ENCODE peak calls at places on chromosomes 3 and 15, in seven cellular contexts. A is AG04450, C is NCI-H460, D is GM23248, Z is NCI-H345, E is colonic mucosa, I is nephron progenitor cell. L is an unnamed sample.

GRCh38 chr3:190291994-190292584 is 30.2 kb downstream of the CLDN1 start:
- DNase-seq in Z (no peak), D (no peak), I (no peak), C (no peak), A (no peak), E (no peak), L (no peak)

GRCh38 chr3:87771338-87772059 is 287.3 kb downstream of the CGGBP1 start:
- DNase-seq in I (peak; percentile 10), Z (no peak), C (peak; percentile 9), A (no peak), D (peak; percentile 69), E (peak; percentile 20), L (peak; percentile 7)

GRCh38 chr15:58830556-58830955 is 59.5 kb downstream of the MINDY2 start:
- DNase-seq in A (no peak), Z (no peak), C (no peak), E (no peak), D (no peak), I (no peak), L (no peak)

GRCh38 chr3:34780973-34781372 is 858.4 kb upstream of the ARPP21 start:
- DNase-seq in A (no peak), E (no peak), C (no peak), Z (no peak), I (no peak), D (no peak), L (no peak)

GRCh38 chr3:114480442-114480841 is 186.6 kb downstream of the TIGIT start:
- DNase-seq in Z (no peak), I (no peak), C (no peak), D (peak; percentile 45), E (no peak), A (peak; percentile 29), L (peak; percentile 62)

GRCh38 chr3:42741796-42742195 is 31.3 kb downstream of the CCDC13 start:
- DNase-seq in A (no peak), D (no peak), C (no peak), I (no peak), Z (no peak), E (peak; percentile 11), L (no peak)

GRCh38 chr3:15354485-15354884 is 22.1 kb upstream of the SH3BP5 start:
- DNase-seq in A (no peak), I (no peak), D (no peak), Z (no peak), C (no peak), E (no peak), L (no peak)

GRCh38 chr3:110164632-110165240 is 827.4 kb upstream of the DPPA4 start:
- DNase-seq in D (no peak), A (no peak), Z (no peak), I (no peak), E (no peak), C (no peak), L (no peak)

GRCh38 chr3:124322966-124323365 is 331.0 kb upstream of the ROPN1 start:
- DNase-seq in I (no peak), A (no peak), E (no peak), Z (no peak), C (no peak), D (no peak), L (no peak)

GRCh38 chr3:186142556-186142955 is 33.7 kb upstream of the ETV5 start:
- DNase-seq in E (no peak), A (no peak), I (no peak), D (no peak), Z (no peak), C (no peak), L (no peak)

GRCh38 chr15:43775411-43775965 is 1.3 kb downstream of the ELL3 start:
- DNase-seq in A (no peak), I (no peak), C (peak; percentile 56), E (peak; percentile 95), D (peak; percentile 74), Z (peak; percentile 82), L (peak; percentile 64)

GRCh38 chr15:64209680-64210334 is 47.0 kb upstream of the PPIB start:
- DNase-seq in A (peak; percentile 2), E (no peak), C (peak; percentile 24), D (peak; percentile 64), I (no peak), Z (peak; percentile 19), L (peak; percentile 64)

GRCh38 chr15:79193157-79193948 is 89.2 kb upstream of the ANKRD34C start:
- DNase-seq in C (no peak), E (no peak), A (no peak), I (no peak), D (no peak), Z (no peak), L (no peak)

GRCh38 chr3:131250466-131250865 is 131.1 kb upstream of the NUDT16 start:
- DNase-seq in C (no peak), D (no peak), E (no peak), Z (no peak), I (no peak), A (no peak), L (no peak)

GRCh38 chr3:4799266-4800256 is 179.7 kb upstream of the BHLHE40 start:
- DNase-seq in Z (no peak), I (no peak), D (no peak), C (no peak), A (no peak), E (no peak), L (no peak)

GRCh38 chr15:63462053-63462452 is 42.3 kb upstream of the USP3 start:
- DNase-seq in C (no peak), I (no peak), A (peak; percentile 24), E (no peak), D (peak; percentile 49), Z (no peak), L (peak; percentile 37)

GRCh38 chr15:35393403-35393802 is 152.6 kb downstream of the DPH6 start:
- DNase-seq in I (no peak), Z (no peak), A (no peak), E (peak; percentile 21), C (no peak), D (no peak), L (peak; percentile 16)

GRCh38 chr3:126664591-126665214 is 9.8 kb upstream of the TXNRD3 start:
- DNase-seq in A (no peak), C (no peak), Z (no peak), D (peak; percentile 68), I (no peak), E (no peak), L (no peak)

GRCh38 chr3:159416854-159417253 is 571.8 kb upstream of the IL12A start:
- DNase-seq in E (no peak), Z (no peak), C (no peak), I (peak; percentile 23), A (peak; percentile 7), D (no peak), L (peak; percentile 43)

GRCh38 chr3:115551091-115551490 is 72.2 kb upstream of the GAP43 start:
- DNase-seq in Z (no peak), I (no peak), C (no peak), A (no peak), D (peak; percentile 2), E (no peak), L (peak; percentile 30)

GRCh38 chr3:155745795-155746550 is 1.1 kb upstream of the PLCH1 start:
- DNase-seq in I (peak; percentile 39), E (peak; percentile 53), C (no peak), A (no peak), D (peak; percentile 65), Z (peak; percentile 63), L (peak; percentile 2)

GRCh38 chr15:89668174-89668573 is 11.0 kb downstream of the PLIN1 start:
- DNase-seq in D (no peak), A (no peak), E (no peak), I (no peak), Z (no peak), C (no peak), L (no peak)

GRCh38 chr3:189720746-189721426 is 89.7 kb downstream of the TP63 start:
- DNase-seq in A (no peak), I (no peak), D (no peak), C (no peak), Z (no peak), E (no peak), L (no peak)

GRCh38 chr15:73328149-73328820 is 40.5 kb downstream of the HCN4 start:
- DNase-seq in A (no peak), C (no peak), E (no peak), D (no peak), I (no peak), Z (no peak), L (no peak)

GRCh38 chr3:135500034-135500433 is 465.5 kb upstream of the PPP2R3A start:
- DNase-seq in C (no peak), I (no peak), D (no peak), Z (no peak), E (no peak), A (no peak), L (no peak)

GRCh38 chr3:139289866-139290524 is 53.8 kb upstream of the MRPS22 start:
- DNase-seq in A (no peak), D (no peak), E (no peak), Z (no peak), C (no peak), I (no peak), L (no peak)

GRCh38 chr3:137792633-137793271 is 28.6 kb downstream of the SOX14 start:
- DNase-seq in D (peak; percentile 66), Z (no peak), A (no peak), C (no peak), E (no peak), I (no peak), L (no peak)

GRCh38 chr3:64825404-64825803 is 137.6 kb upstream of the ADAMTS9 start:
- DNase-seq in D (no peak), A (no peak), C (no peak), Z (no peak), I (no peak), E (no peak), L (no peak)

GRCh38 chr15:77069521-77070121 is 1.3 kb downstream of the TSPAN3 start:
- DNase-seq in E (peak; percentile 82), Z (no peak), C (no peak), D (peak; percentile 29), A (no peak), I (no peak), L (no peak)

GRCh38 chr3:29144807-29145206 is 136.1 kb upstream of the RBMS3 start:
- DNase-seq in Z (no peak), I (no peak), A (peak; percentile 34), E (no peak), D (peak; percentile 61), C (no peak), L (peak; percentile 50)

L was measured in foreskin fibroblast.